ENCODE peak calls at places on chromosome 1, in four cellular contexts. L is IMR-90, K is GM12878, I is K562. H is an unnamed sample.

GRCh38 chr1:38402230-38402815 is 355.7 kb upstream of the POU3F1 start:
- DNase-seq in L (no peak), I (no peak), K (no peak), H (no peak)

GRCh38 chr1:112461200-112461871 is 47.4 kb upstream of the WNT2B start:
- DNase-seq in I (no peak), K (no peak), L (no peak), H (no peak)

GRCh38 chr1:177227978-177228720 is 57.4 kb downstream of the BRINP2 start:
- DNase-seq in L (no peak), K (no peak), I (no peak), H (no peak)

GRCh38 chr1:224615861-224616760 is at the start of gene CNIH3:
- DNase-seq in I (no peak), L (peak), K (no peak), H (no peak)

GRCh38 chr1:78540056-78540455 is 49.3 kb downstream of the PTGFR start:
- DNase-seq in K (no peak), I (no peak), L (peak), H (no peak)

GRCh38 chr1:6962390-6962955 is 177.2 kb downstream of the CAMTA1 start:
- DNase-seq in L (no peak), I (peak), K (peak), H (no peak)

GRCh38 chr1:97094257-97094972 is 372.8 kb downstream of the PTBP2 start:
- DNase-seq in K (no peak), L (peak), I (no peak), H (peak)

GRCh38 chr1:200442537-200443169 is 32.8 kb upstream of the ZNF281 start:
- DNase-seq in I (no peak), K (no peak), L (no peak), H (no peak)

GRCh38 chr1:116754203-116754977 is at the start of gene CD2:
- DNase-seq in L (no peak), K (no peak), I (no peak), H (no peak)

GRCh38 chr1:60762176-60762575 is 320.2 kb upstream of the NFIA start:
- DNase-seq in K (no peak), I (no peak), L (peak), H (peak)

GRCh38 chr1:232704694-232705680 is 75.1 kb upstream of the SIPA1L2 start:
- DNase-seq in L (peak), I (no peak), K (no peak), H (peak)

GRCh38 chr1:189205863-189206262 is 1271.8 kb downstream of the BRINP3 start:
- DNase-seq in K (no peak), I (no peak), L (peak), H (no peak)

GRCh38 chr1:61287734-61288133 is 205.4 kb downstream of the NFIA start:
- DNase-seq in I (no peak), L (peak), K (no peak), H (peak)

GRCh38 chr1:241706967-241707366 is 54.9 kb downstream of the WDR64 start:
- DNase-seq in L (no peak), K (no peak), I (no peak), H (no peak)

GRCh38 chr1:62725981-62726588 is 37.9 kb upstream of the DOCK7 start:
- DNase-seq in I (no peak), L (peak), K (no peak), H (no peak)

GRCh38 chr1:227396539-227397355 is 78.5 kb upstream of the CDC42BPA start:
- DNase-seq in I (peak), L (no peak), K (no peak), H (no peak)
- TF ChIP-seq FOS in I (peak), L (no peak), K (no peak), H (no peak)

GRCh38 chr1:118826669-118827068 is 161.5 kb downstream of the TBX15 start:
- DNase-seq in K (no peak), I (no peak), L (no peak), H (no peak)
- H2AFZ ChIP-seq in K (no peak), I (no peak), L (no peak), H (no peak)

GRCh38 chr1:248140846-248141245 is 4.1 kb upstream of the OR2M5 start:
- DNase-seq in L (no peak), K (no peak), I (no peak), H (no peak)

GRCh38 chr1:248136811-248137210 is 8.1 kb upstream of the OR2M5 start:
- DNase-seq in K (no peak), L (no peak), I (no peak), H (no peak)
- TF ChIP-seq FOS in K (no peak), L (no peak), I (no peak), H (no peak)

DNA sequence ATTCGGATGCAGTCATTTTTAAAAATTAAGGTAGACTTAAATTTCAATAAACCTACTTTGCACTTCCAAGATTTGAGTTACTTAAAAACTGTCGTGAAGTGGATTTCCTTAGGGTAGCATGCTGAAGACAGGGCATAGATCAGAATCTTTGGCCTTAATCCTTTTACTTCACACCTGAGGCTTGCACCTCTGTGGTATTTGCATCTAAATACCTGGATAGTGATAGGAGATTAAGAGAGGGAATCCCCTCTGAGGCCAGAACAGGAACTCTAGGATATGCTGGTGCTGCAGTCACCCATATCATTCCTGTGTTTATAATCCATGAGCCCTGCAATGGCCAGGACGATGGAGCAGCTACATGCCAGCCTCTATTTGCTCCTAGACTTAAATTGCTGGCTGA is 333.8 kb downstream of the DUSP10 start:
- DNase-seq in K (no peak), I (no peak), L (no peak), H (no peak)
- H2AFZ ChIP-seq in K (no peak), I (no peak), L (no peak), H (no peak)

GRCh38 chr1:207798847-207799246 is 47.0 kb downstream of the CD46 start:
- DNase-seq in L (peak), K (no peak), I (no peak), H (no peak)
- TF ChIP-seq FOS in L (no peak), K (no peak), I (no peak), H (no peak)

DNA sequence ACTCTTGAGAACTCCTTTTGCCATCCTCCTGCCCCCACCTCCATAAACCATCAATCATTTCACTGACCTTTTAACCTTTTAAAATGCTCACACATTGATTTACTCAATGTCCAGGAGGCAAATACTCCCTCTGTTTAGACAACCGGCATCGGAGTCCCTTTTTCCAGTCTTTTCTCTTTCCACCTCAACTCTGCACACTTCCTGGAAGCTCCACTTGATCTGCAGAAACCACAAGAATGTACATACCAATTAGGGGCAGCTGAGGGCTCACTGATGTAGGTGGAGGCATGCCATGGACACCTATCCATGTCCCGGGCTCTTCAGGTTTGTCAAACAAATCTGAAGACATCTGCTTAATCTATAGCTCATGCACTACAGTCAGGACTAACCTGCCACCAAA is 5.3 kb upstream of the AMIGO1 start:
- DNase-seq in L (no peak), I (no peak), K (no peak), H (no peak)
- H2AFZ ChIP-seq in L (no peak), I (no peak), K (no peak), H (no peak)

H was measured in endothelial cell of umbilical vein.